ENCODE peak calls at places on chromosomes 4 and X, in nine cellular contexts. One of them, this sample, is unnamed.

GRCh38 chr4:159002950-159003349 is 99.9 kb upstream of the RAPGEF2 start:
- DNase-seq in heart right ventricle: no peak
- DNase-seq in type B pancreatic cell: no peak
- DNase-seq in GM13977: no peak
- DNase-seq in sigmoid colon: no peak
- DNase-seq in mucosa of descending colon: peak
- DNase-seq in right lobe of liver: no peak
- DNase-seq in lung: no peak
- DNase-seq in cardiac muscle cell: no peak
- DNase-seq in this sample: no peak

GRCh38 chrX:54320067-54320466 is 37.8 kb downstream of the WNK3 start:
- DNase-seq in mucosa of descending colon: no peak
- DNase-seq in type B pancreatic cell: no peak
- DNase-seq in heart right ventricle: no peak
- DNase-seq in right lobe of liver: no peak
- DNase-seq in lung: no peak
- DNase-seq in sigmoid colon: no peak
- DNase-seq in GM13977: no peak
- DNase-seq in cardiac muscle cell: no peak
- DNase-seq in this sample: no peak

GRCh38 chrX:115649461-115650063 is 88.6 kb downstream of the PLS3 start:
- DNase-seq in sigmoid colon: no peak
- DNase-seq in mucosa of descending colon: no peak
- DNase-seq in type B pancreatic cell: no peak
- DNase-seq in right lobe of liver: no peak
- DNase-seq in cardiac muscle cell: no peak
- DNase-seq in heart right ventricle: no peak
- DNase-seq in GM13977: no peak
- DNase-seq in lung: no peak
- DNase-seq in this sample: no peak

GRCh38 chr4:41438564-41438963 is 99.4 kb upstream of the LIMCH1 start:
- DNase-seq in mucosa of descending colon: no peak
- DNase-seq in type B pancreatic cell: no peak
- DNase-seq in lung: no peak
- DNase-seq in heart right ventricle: no peak
- DNase-seq in GM13977: no peak
- DNase-seq in cardiac muscle cell: no peak
- DNase-seq in sigmoid colon: no peak
- DNase-seq in right lobe of liver: no peak
- DNase-seq in this sample: no peak

GRCh38 chrX:130179579-130180215 is 7.9 kb downstream of the RAB33A start:
- DNase-seq in lung: peak
- DNase-seq in GM13977: no peak
- DNase-seq in cardiac muscle cell: no peak
- DNase-seq in sigmoid colon: no peak
- DNase-seq in heart right ventricle: no peak
- DNase-seq in mucosa of descending colon: no peak
- DNase-seq in type B pancreatic cell: no peak
- DNase-seq in right lobe of liver: no peak
- DNase-seq in this sample: no peak

GRCh38 chr4:100591156-100591876 is 73.5 kb upstream of the EMCN start:
- DNase-seq in mucosa of descending colon: no peak
- DNase-seq in cardiac muscle cell: peak
- DNase-seq in GM13977: no peak
- DNase-seq in sigmoid colon: peak
- DNase-seq in right lobe of liver: no peak
- DNase-seq in lung: peak
- DNase-seq in heart right ventricle: peak
- DNase-seq in type B pancreatic cell: no peak
- DNase-seq in this sample: no peak

GRCh38 chrX:151701531-151701930 is 6.3 kb downstream of the PRRG3 start:
- DNase-seq in mucosa of descending colon: no peak
- DNase-seq in type B pancreatic cell: no peak
- DNase-seq in cardiac muscle cell: no peak
- DNase-seq in right lobe of liver: no peak
- DNase-seq in GM13977: no peak
- DNase-seq in lung: no peak
- DNase-seq in heart right ventricle: no peak
- DNase-seq in sigmoid colon: no peak
- DNase-seq in this sample: no peak

GRCh38 chr4:86967061-86967460 is 32.2 kb downstream of the AFF1 start:
- DNase-seq in sigmoid colon: no peak
- DNase-seq in heart right ventricle: no peak
- DNase-seq in right lobe of liver: no peak
- DNase-seq in type B pancreatic cell: no peak
- DNase-seq in mucosa of descending colon: no peak
- DNase-seq in lung: no peak
- DNase-seq in GM13977: no peak
- DNase-seq in cardiac muscle cell: no peak
- DNase-seq in this sample: no peak

GRCh38 chr4:71239365-71239764 is 99.5 kb upstream of the SLC4A4 start:
- DNase-seq in type B pancreatic cell: no peak
- DNase-seq in right lobe of liver: no peak
- DNase-seq in GM13977: no peak
- DNase-seq in lung: no peak
- DNase-seq in cardiac muscle cell: no peak
- DNase-seq in heart right ventricle: no peak
- DNase-seq in sigmoid colon: no peak
- DNase-seq in mucosa of descending colon: no peak
- DNase-seq in this sample: no peak

GRCh38 chr4:74189331-74190043 is 31.6 kb downstream of the MTHFD2L start:
- DNase-seq in sigmoid colon: no peak
- DNase-seq in mucosa of descending colon: peak
- DNase-seq in heart right ventricle: no peak
- DNase-seq in lung: no peak
- DNase-seq in right lobe of liver: no peak
- DNase-seq in type B pancreatic cell: no peak
- DNase-seq in cardiac muscle cell: peak
- DNase-seq in GM13977: peak
- DNase-seq in this sample: no peak

GRCh38 chr4:88177981-88178632 is 19.7 kb upstream of the ABCG2 start:
- DNase-seq in right lobe of liver: no peak
- DNase-seq in heart right ventricle: no peak
- DNase-seq in GM13977: no peak
- DNase-seq in cardiac muscle cell: peak
- DNase-seq in mucosa of descending colon: peak
- DNase-seq in lung: peak
- DNase-seq in type B pancreatic cell: no peak
- DNase-seq in sigmoid colon: no peak
- DNase-seq in this sample: no peak

GRCh38 chrX:12958461-12958860 is 16.4 kb upstream of the TMSB4X start:
- DNase-seq in heart right ventricle: no peak
- DNase-seq in GM13977: no peak
- DNase-seq in lung: no peak
- DNase-seq in cardiac muscle cell: no peak
- DNase-seq in right lobe of liver: no peak
- DNase-seq in mucosa of descending colon: no peak
- DNase-seq in sigmoid colon: no peak
- DNase-seq in type B pancreatic cell: no peak
- DNase-seq in this sample: no peak

GRCh38 chr4:149999485-150000074 is 78.7 kb upstream of the DCLK2 start:
- DNase-seq in GM13977: peak
- DNase-seq in sigmoid colon: peak
- DNase-seq in lung: no peak
- DNase-seq in mucosa of descending colon: peak
- DNase-seq in cardiac muscle cell: peak
- DNase-seq in heart right ventricle: peak
- DNase-seq in type B pancreatic cell: no peak
- DNase-seq in right lobe of liver: no peak
- DNase-seq in this sample: peak

GRCh38 chrX:69074726-69075125 is 90.5 kb downstream of the PJA1 start:
- DNase-seq in right lobe of liver: no peak
- DNase-seq in mucosa of descending colon: no peak
- DNase-seq in lung: no peak
- DNase-seq in cardiac muscle cell: no peak
- DNase-seq in sigmoid colon: no peak
- DNase-seq in type B pancreatic cell: no peak
- DNase-seq in GM13977: no peak
- DNase-seq in heart right ventricle: no peak
- DNase-seq in this sample: no peak

GRCh38 chrX:155094468-155095061 is 23.3 kb downstream of the BRCC3 start:
- DNase-seq in lung: no peak
- DNase-seq in right lobe of liver: no peak
- DNase-seq in GM13977: no peak
- DNase-seq in mucosa of descending colon: peak
- DNase-seq in sigmoid colon: no peak
- DNase-seq in type B pancreatic cell: no peak
- DNase-seq in heart right ventricle: no peak
- DNase-seq in cardiac muscle cell: peak
- DNase-seq in this sample: no peak
- TF ChIP-seq CTCF in lung: peak
- TF ChIP-seq CTCF in right lobe of liver: peak
- TF ChIP-seq CTCF in GM13977: peak
- TF ChIP-seq CTCF in mucosa of descending colon: no peak
- TF ChIP-seq CTCF in sigmoid colon: peak
- TF ChIP-seq CTCF in type B pancreatic cell: peak
- TF ChIP-seq CTCF in heart right ventricle: peak
- TF ChIP-seq CTCF in cardiac muscle cell: peak
- TF ChIP-seq CTCF in this sample: peak

DNA sequence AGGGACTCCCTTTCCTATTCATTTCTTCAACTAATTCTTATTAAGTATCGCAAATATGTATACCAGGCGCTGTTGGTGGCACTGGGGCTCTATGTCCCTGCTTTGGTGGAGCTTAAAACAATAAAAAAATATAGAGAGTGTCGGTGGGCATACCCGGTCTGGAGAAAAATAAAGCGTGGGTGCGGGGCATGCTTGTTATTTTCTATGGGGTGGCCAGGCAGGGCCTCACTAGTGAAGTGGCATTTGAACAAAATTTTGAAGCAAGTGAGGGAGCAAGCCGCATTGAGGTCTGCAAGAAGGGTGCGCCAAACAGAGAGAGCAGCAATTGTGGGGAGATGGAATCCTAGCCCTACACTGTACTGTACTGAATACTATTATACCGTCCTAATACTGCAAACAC is 565 bp upstream of the IDS start:
- DNase-seq in heart right ventricle: no peak
- DNase-seq in mucosa of descending colon: no peak
- DNase-seq in type B pancreatic cell: no peak
- DNase-seq in GM13977: no peak
- DNase-seq in sigmoid colon: no peak
- DNase-seq in cardiac muscle cell: no peak
- DNase-seq in right lobe of liver: no peak
- DNase-seq in lung: no peak
- DNase-seq in this sample: no peak
- TF ChIP-seq CTCF in heart right ventricle: no peak
- TF ChIP-seq CTCF in mucosa of descending colon: no peak
- TF ChIP-seq CTCF in type B pancreatic cell: no peak
- TF ChIP-seq CTCF in GM13977: no peak
- TF ChIP-seq CTCF in sigmoid colon: no peak
- TF ChIP-seq CTCF in cardiac muscle cell: no peak
- TF ChIP-seq CTCF in right lobe of liver: no peak
- TF ChIP-seq CTCF in lung: no peak
- TF ChIP-seq CTCF in this sample: no peak

GRCh38 chr4:40232610-40233009 is 35.8 kb downstream of the RHOH start:
- DNase-seq in heart right ventricle: no peak
- DNase-seq in right lobe of liver: no peak
- DNase-seq in GM13977: no peak
- DNase-seq in sigmoid colon: no peak
- DNase-seq in cardiac muscle cell: no peak
- DNase-seq in lung: no peak
- DNase-seq in mucosa of descending colon: no peak
- DNase-seq in type B pancreatic cell: no peak
- DNase-seq in this sample: no peak

GRCh38 chr4:40227284-40227683 is 30.5 kb downstream of the RHOH start:
- DNase-seq in heart right ventricle: no peak
- DNase-seq in lung: no peak
- DNase-seq in type B pancreatic cell: no peak
- DNase-seq in right lobe of liver: no peak
- DNase-seq in GM13977: peak
- DNase-seq in mucosa of descending colon: no peak
- DNase-seq in cardiac muscle cell: no peak
- DNase-seq in sigmoid colon: no peak
- DNase-seq in this sample: no peak

GRCh38 chr4:40231464-40231863 is 34.6 kb downstream of the RHOH start:
- DNase-seq in mucosa of descending colon: no peak
- DNase-seq in GM13977: no peak
- DNase-seq in right lobe of liver: no peak
- DNase-seq in heart right ventricle: no peak
- DNase-seq in cardiac muscle cell: no peak
- DNase-seq in lung: no peak
- DNase-seq in type B pancreatic cell: no peak
- DNase-seq in sigmoid colon: no peak
- DNase-seq in this sample: no peak

GRCh38 chr4:40225497-40225896 is 28.7 kb downstream of the RHOH start:
- DNase-seq in GM13977: no peak
- DNase-seq in right lobe of liver: no peak
- DNase-seq in sigmoid colon: no peak
- DNase-seq in lung: no peak
- DNase-seq in heart right ventricle: no peak
- DNase-seq in cardiac muscle cell: no peak
- DNase-seq in mucosa of descending colon: no peak
- DNase-seq in type B pancreatic cell: no peak
- DNase-seq in this sample: no peak

GRCh38 chr4:40228497-40229365 is 31.9 kb downstream of the RHOH start:
- DNase-seq in type B pancreatic cell: no peak
- DNase-seq in right lobe of liver: no peak
- DNase-seq in mucosa of descending colon: no peak
- DNase-seq in GM13977: peak
- DNase-seq in cardiac muscle cell: no peak
- DNase-seq in lung: no peak
- DNase-seq in sigmoid colon: no peak
- DNase-seq in heart right ventricle: no peak
- DNase-seq in this sample: no peak
- TF ChIP-seq CTCF in type B pancreatic cell: peak
- TF ChIP-seq CTCF in right lobe of liver: no peak
- TF ChIP-seq CTCF in mucosa of descending colon: no peak
- TF ChIP-seq CTCF in GM13977: peak
- TF ChIP-seq CTCF in cardiac muscle cell: peak
- TF ChIP-seq CTCF in lung: no peak
- TF ChIP-seq CTCF in sigmoid colon: no peak
- TF ChIP-seq CTCF in heart right ventricle: no peak
- TF ChIP-seq CTCF in this sample: peak

GRCh38 chrX:117840645-117841044 is 276.0 kb downstream of the KLHL13 start:
- DNase-seq in mucosa of descending colon: no peak
- DNase-seq in cardiac muscle cell: no peak
- DNase-seq in lung: no peak
- DNase-seq in heart right ventricle: no peak
- DNase-seq in right lobe of liver: no peak
- DNase-seq in type B pancreatic cell: no peak
- DNase-seq in GM13977: no peak
- DNase-seq in sigmoid colon: no peak
- DNase-seq in this sample: no peak

GRCh38 chrX:117843749-117844148 is 272.9 kb downstream of the KLHL13 start:
- DNase-seq in type B pancreatic cell: no peak
- DNase-seq in mucosa of descending colon: no peak
- DNase-seq in heart right ventricle: no peak
- DNase-seq in right lobe of liver: no peak
- DNase-seq in GM13977: no peak
- DNase-seq in cardiac muscle cell: no peak
- DNase-seq in lung: no peak
- DNase-seq in sigmoid colon: no peak
- DNase-seq in this sample: no peak

GRCh38 chrX:117835034-117835433 is 281.6 kb downstream of the KLHL13 start:
- DNase-seq in cardiac muscle cell: no peak
- DNase-seq in GM13977: no peak
- DNase-seq in lung: no peak
- DNase-seq in mucosa of descending colon: no peak
- DNase-seq in right lobe of liver: no peak
- DNase-seq in sigmoid colon: no peak
- DNase-seq in heart right ventricle: no peak
- DNase-seq in type B pancreatic cell: no peak
- DNase-seq in this sample: no peak

GRCh38 chrX:117838581-117839331 is 277.9 kb downstream of the KLHL13 start:
- DNase-seq in mucosa of descending colon: no peak
- DNase-seq in cardiac muscle cell: no peak
- DNase-seq in right lobe of liver: no peak
- DNase-seq in type B pancreatic cell: no peak
- DNase-seq in heart right ventricle: no peak
- DNase-seq in GM13977: no peak
- DNase-seq in lung: no peak
- DNase-seq in sigmoid colon: no peak
- DNase-seq in this sample: no peak

GRCh38 chrX:117839544-117839943 is 277.1 kb downstream of the KLHL13 start:
- DNase-seq in right lobe of liver: no peak
- DNase-seq in heart right ventricle: no peak
- DNase-seq in type B pancreatic cell: no peak
- DNase-seq in GM13977: no peak
- DNase-seq in cardiac muscle cell: no peak
- DNase-seq in lung: no peak
- DNase-seq in sigmoid colon: no peak
- DNase-seq in mucosa of descending colon: no peak
- DNase-seq in this sample: no peak
- TF ChIP-seq CTCF in right lobe of liver: no peak
- TF ChIP-seq CTCF in heart right ventricle: no peak
- TF ChIP-seq CTCF in type B pancreatic cell: peak
- TF ChIP-seq CTCF in GM13977: no peak
- TF ChIP-seq CTCF in cardiac muscle cell: no peak
- TF ChIP-seq CTCF in lung: no peak
- TF ChIP-seq CTCF in sigmoid colon: no peak
- TF ChIP-seq CTCF in mucosa of descending colon: no peak
- TF ChIP-seq CTCF in this sample: peak

This sample was measured in neural crest cell.